ENCODE peak calls at places on chromosomes 13 and 19, in six cellular contexts. X, W, P, A, E and D are unnamed samples.

GRCh38 chr13:110334256-110334655 is 27.2 kb downstream of the COL4A2 start:
- DNase-seq in X (no peak), W (no peak), P (no peak), A (no peak), E (no peak), D (no peak)

GRCh38 chr13:109629737-109630136 is 156.6 kb downstream of the IRS2 start:
- DNase-seq in X (no peak), W (no peak), P (no peak), A (no peak), E (no peak), D (no peak)

GRCh38 chr13:27131202-27131623 is 40.4 kb downstream of the USP12 start:
- DNase-seq in X (peak), W (no peak), P (no peak), A (no peak), E (peak), D (no peak)

GRCh38 chr19:55112781-55113569 is 4.5 kb downstream of the PPP1R12C start:
- DNase-seq in X (no peak), W (no peak), P (no peak), A (no peak), E (no peak), D (no peak)

GRCh38 chr19:43719378-43719868 is 3.5 kb downstream of the IRGC start:
- DNase-seq in X (no peak), W (no peak), P (no peak), A (no peak), E (no peak), D (no peak)

GRCh38 chr19:17095141-17095919 is 19.8 kb downstream of the MYO9B start:
- DNase-seq in X (no peak), W (no peak), P (peak), A (no peak), E (no peak), D (no peak)

GRCh38 chr13:76848596-76848995 is 37.6 kb downstream of the KCTD12 start:
- DNase-seq in X (no peak), W (no peak), P (peak), A (no peak), E (no peak), D (no peak)

GRCh38 chr19:6590458-6591319 is at the start of gene CD70:
- DNase-seq in X (peak), W (no peak), P (no peak), A (no peak), E (peak), D (peak)

GRCh38 chr13:108929532-108929931 is 300.1 kb downstream of the MYO16 start:
- DNase-seq in X (no peak), W (no peak), P (no peak), A (no peak), E (no peak), D (no peak)

GRCh38 chr13:27425151-27425917 is 915 bp downstream of the GTF3A start:
- DNase-seq in X (peak), W (no peak), P (no peak), A (no peak), E (peak), D (no peak)

GRCh38 chr13:112889351-112890290 is 79.4 kb upstream of the MCF2L start:
- DNase-seq in X (no peak), W (no peak), P (no peak), A (no peak), E (no peak), D (peak)

GRCh38 chr13:49517461-49517860 is 21.7 kb downstream of the PHF11 start:
- DNase-seq in X (no peak), W (no peak), P (no peak), A (no peak), E (no peak), D (no peak)

GRCh38 chr19:35806597-35806996 is 6.0 kb downstream of the PRODH2 start:
- DNase-seq in X (no peak), W (no peak), P (no peak), A (no peak), E (no peak), D (no peak)

GRCh38 chr13:73556902-73557301 is 498.1 kb downstream of the KLF5 start:
- DNase-seq in X (no peak), W (no peak), P (no peak), A (no peak), E (no peak), D (no peak)

GRCh38 chr13:105471683-105472082 is 1063.8 kb downstream of the EFNB2 start:
- DNase-seq in X (no peak), W (peak), P (no peak), A (no peak), E (no peak), D (no peak)

GRCh38 chr13:98476106-98476505 is 100.8 kb downstream of the STK24 start:
- DNase-seq in X (peak), W (no peak), P (no peak), A (no peak), E (peak), D (no peak)

GRCh38 chr13:69935043-69935442 is 172.6 kb upstream of the ATXN8OS start:
- DNase-seq in X (no peak), W (no peak), P (no peak), A (no peak), E (no peak), D (no peak)